ENCODE peak calls at places on chromosomes 13 and 19, in four cellular contexts. L, H, C and G are unnamed samples.

GRCh38 chr19:39144487-39145071 is 19.0 kb downstream of the PAK4 start:
- DNase-seq in L (no peak), H (no peak), C (no peak), G (no peak)

GRCh38 chr13:28550721-28551497 is 56.0 kb upstream of the FLT1 start:
- DNase-seq in L (no peak), H (no peak), C (no peak), G (no peak)

GRCh38 chr19:41821003-41821735 is 23.3 kb downstream of the LYPD4 start:
- DNase-seq in L (no peak), H (no peak), C (no peak), G (no peak)

GRCh38 chr13:72643339-72643989 is 84.0 kb downstream of the MZT1 start:
- DNase-seq in L (no peak), H (no peak), C (no peak), G (no peak)

GRCh38 chr19:5466814-5467291 is 11.6 kb downstream of the ZNRF4 start:
- DNase-seq in L (no peak), H (no peak), C (no peak), G (no peak)

GRCh38 chr19:19137556-19138109 is 645 bp downstream of the TMEM161A start:
- DNase-seq in L (no peak), H (no peak), C (peak; percentile 66), G (no peak)

GRCh38 chr19:37905936-37906867 is at the start of gene WDR87:
- DNase-seq in L (no peak), H (no peak), C (no peak), G (no peak)

GRCh38 chr19:13302521-13303270 is 152.5 kb downstream of the IER2 start:
- DNase-seq in L (no peak), H (no peak), C (no peak), G (no peak)

DNA sequence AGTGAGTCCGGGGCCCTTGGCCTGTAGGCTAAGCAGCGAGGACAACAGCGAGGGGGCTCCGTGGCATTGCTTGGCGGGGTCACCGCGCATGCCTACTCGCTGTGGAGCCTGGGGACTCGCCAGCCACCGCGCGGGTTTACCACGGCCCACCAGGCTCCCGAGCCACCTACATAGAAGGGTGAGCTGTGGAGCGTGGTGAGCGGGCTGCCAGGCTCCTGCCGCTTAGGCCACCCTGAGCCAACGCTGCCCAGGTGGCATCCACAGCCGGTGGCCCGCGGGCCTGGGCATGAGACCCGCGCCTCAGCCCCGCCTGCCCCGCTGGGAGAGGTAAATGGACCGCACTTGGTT is 31.2 kb downstream of the C1QTNF9 start:
- DNase-seq in L (no peak), H (no peak), C (no peak), G (no peak)
- H3K4me3 ChIP-seq in L (no peak overlapping the region), H (no peak overlapping the region), C (no peak overlapping the region), G (no peak overlapping the region)

GRCh38 chr13:98556968-98557591 is 19.8 kb downstream of the STK24 start:
- DNase-seq in L (no peak), H (peak; percentile 42), C (no peak), G (no peak)
- TF ChIP-seq CTCF in L (no peak), H (peak; percentile 57), C (no peak), G (no peak)

GRCh38 chr19:54677217-54677616 is 14.4 kb downstream of the LILRB4 start:
- DNase-seq in L (no peak), H (no peak), C (no peak), G (no peak)

GRCh38 chr19:54684537-54684936 is 21.8 kb downstream of the LILRB4 start:
- DNase-seq in L (no peak), H (no peak), C (no peak), G (no peak)

DNA sequence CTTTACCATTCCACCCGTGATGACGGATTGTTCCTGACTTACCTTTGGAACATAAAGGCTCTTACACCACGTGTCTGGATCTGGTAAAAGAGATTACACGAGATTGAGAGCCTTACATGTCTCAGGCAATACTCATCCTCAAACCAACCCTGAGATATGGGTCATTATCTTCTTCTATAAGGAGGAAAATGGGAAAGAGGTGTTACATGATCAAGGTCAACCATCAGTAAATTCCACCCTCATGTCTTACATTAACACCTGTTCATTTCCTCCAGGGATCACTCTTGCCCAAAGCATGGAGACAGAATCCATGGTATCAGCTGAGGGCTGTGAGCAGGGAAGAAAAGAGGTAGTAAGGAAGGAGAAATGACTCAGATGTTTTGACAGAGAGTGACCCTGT is 19.5 kb downstream of the LILRB4 start:
- DNase-seq in L (no peak), H (no peak), C (no peak), G (no peak)
- H3K4me3 ChIP-seq in L (no peak overlapping the region), H (no peak overlapping the region), C (no peak overlapping the region), G (no peak overlapping the region)

GRCh38 chr13:43237616-43238015 is 214.2 kb downstream of the DNAJC15 start:
- DNase-seq in L (no peak), H (no peak), C (no peak), G (no peak)
- TF ChIP-seq CTCF in L (no peak), H (no peak), C (no peak), G (no peak)